ENCODE peak calls at places on chromosomes 11 and 22, in nine cellular contexts. P is amniotic stem cell; K is stimulated activated CD8-positive, alpha-beta memory T cell treated with anti-CD3 and anti-CD28 coated beads, Interleukin-7, amount 100 ng/mL, for 48 hours; E is AG10803; R is WTC11; A is activated effector memory CD4-positive, alpha-beta T cell treated with Interleukin-2 at 50 U/mL for 16 hours; M is memory B cell; B is stimulated activated CD4-positive, alpha-beta T cell treated with anti-CD3 and anti-CD28 coated beads, Interleukin-1b, Interleukin-23, amount 100 ng/mL, for 1 hour; T is activated T-cell treated with anti-CD3 and anti-CD28 coated beads, Interleukin-2, amount 50 U/mL, for 48 hours. W is an unnamed sample.

GRCh38 chr22:45882881-45883810 is 93.8 kb downstream of the WNT7B start:
- DNase-seq in P (no peak), K (no peak), E (no peak), R (peak), A (no peak), M (no peak), B (no peak), T (no peak), W (no peak)

GRCh38 chr11:66443602-66444001 is 5.0 kb upstream of the MRPL11 start:
- DNase-seq in P (peak), K (no peak), E (peak), R (no peak), A (no peak), M (no peak), B (no peak), T (no peak), W (no peak)

GRCh38 chr22:41175546-41175945 is 29.6 kb upstream of the L3MBTL2 start:
- DNase-seq in P (no peak), K (no peak), E (no peak), R (no peak), A (no peak), M (no peak), B (no peak), T (no peak), W (no peak)

GRCh38 chr11:131409307-131409706 is 38.9 kb downstream of the NTM start:
- DNase-seq in P (no peak), K (no peak), E (no peak), R (no peak), A (no peak), M (no peak), B (no peak), T (no peak), W (no peak)

GRCh38 chr11:63961608-63962412 is 12.6 kb upstream of the COX8A start:
- DNase-seq in P (no peak), K (no peak), E (peak), R (no peak), A (no peak), M (no peak), B (no peak), T (no peak), W (no peak)

GRCh38 chr11:121931748-121932352 is 184.2 kb downstream of the BLID start:
- DNase-seq in P (no peak), K (no peak), E (no peak), R (no peak), A (no peak), M (no peak), B (no peak), T (no peak), W (no peak)

GRCh38 chr11:61111786-61112517 is 9.7 kb downstream of the CD5 start:
- DNase-seq in P (no peak), K (peak), E (no peak), R (no peak), A (peak), M (no peak), B (no peak), T (peak), W (no peak)

GRCh38 chr11:19595840-19596751 is 116.5 kb upstream of the NAV2 start:
- DNase-seq in P (peak), K (no peak), E (peak), R (no peak), A (no peak), M (no peak), B (no peak), T (no peak), W (no peak)

GRCh38 chr11:120568572-120569307 is 57.2 kb downstream of the GRIK4 start:
- DNase-seq in P (no peak), K (no peak), E (no peak), R (no peak), A (no peak), M (no peak), B (no peak), T (no peak), W (no peak)

GRCh38 chr22:28243539-28243938 is 324.5 kb upstream of the PITPNB start:
- DNase-seq in P (no peak), K (no peak), E (peak), R (no peak), A (no peak), M (no peak), B (no peak), T (no peak), W (no peak)

GRCh38 chr11:7672960-7673723 is at the start of gene CYB5R2:
- DNase-seq in P (no peak), K (no peak), E (peak), R (peak), A (no peak), M (no peak), B (no peak), T (no peak), W (peak)

GRCh38 chr11:21768388-21768787 is 424.5 kb upstream of the ANO5 start:
- DNase-seq in P (no peak), K (no peak), E (no peak), R (no peak), A (no peak), M (no peak), B (no peak), T (no peak), W (no peak)

GRCh38 chr11:78284261-78284660 is 95.5 kb downstream of the USP35 start:
- DNase-seq in P (no peak), K (no peak), E (no peak), R (no peak), A (no peak), M (no peak), B (no peak), T (no peak), W (no peak)

GRCh38 chr11:58647866-58648265 is 25.4 kb downstream of the CNTF start:
- DNase-seq in P (no peak), K (no peak), E (no peak), R (no peak), A (no peak), M (no peak), B (no peak), T (no peak), W (no peak)

GRCh38 chr11:62033191-62034044 is 66.0 kb upstream of the FTH1 start:
- DNase-seq in P (no peak), K (no peak), E (peak), R (no peak), A (no peak), M (no peak), B (no peak), T (no peak), W (no peak)

GRCh38 chr11:7143908-7144307 is 55.1 kb downstream of the RBMXL2 start:
- DNase-seq in P (no peak), K (no peak), E (peak), R (no peak), A (no peak), M (no peak), B (no peak), T (no peak), W (peak)

GRCh38 chr22:47795477-47796127 is 1033.2 kb downstream of the TBC1D22A start:
- DNase-seq in P (no peak), K (no peak), E (no peak), R (no peak), A (no peak), M (no peak), B (no peak), T (no peak), W (no peak)

GRCh38 chr11:134978388-134979088 is 566.5 kb upstream of the B3GAT1 start:
- DNase-seq in P (no peak), K (no peak), E (no peak), R (peak), A (no peak), M (no peak), B (no peak), T (no peak), W (no peak)

GRCh38 chr22:50343541-50343935 is 411 bp downstream of the PPP6R2 start:
- DNase-seq in P (no peak), K (no peak), E (no peak), R (no peak), A (no peak), M (no peak), B (no peak), T (no peak), W (no peak)

GRCh38 chr11:41309111-41309522 is 150.3 kb downstream of the LRRC4C start:
- DNase-seq in P (no peak), K (no peak), E (no peak), R (no peak), A (no peak), M (no peak), B (no peak), T (no peak), W (no peak)

GRCh38 chr11:58629857-58630256 is 7.4 kb downstream of the CNTF start:
- DNase-seq in P (peak), K (no peak), E (peak), R (no peak), A (no peak), M (no peak), B (no peak), T (no peak), W (no peak)

GRCh38 chr11:124740277-124740882 is 638 bp downstream of the NRGN start:
- DNase-seq in P (no peak), K (peak), E (no peak), R (no peak), A (peak), M (peak), B (no peak), T (peak), W (no peak)

GRCh38 chr11:1467270-1467669 is 19.3 kb downstream of the MOB2 start:
- DNase-seq in P (no peak), K (no peak), E (no peak), R (no peak), A (no peak), M (no peak), B (no peak), T (no peak), W (no peak)

GRCh38 chr11:2580444-2581050 is 119.2 kb downstream of the KCNQ1OT1 start:
- DNase-seq in P (no peak), K (no peak), E (no peak), R (peak), A (no peak), M (no peak), B (no peak), T (no peak), W (no peak)

GRCh38 chr11:80118071-80118470 is 677.2 kb upstream of the TENM4 start:
- DNase-seq in P (no peak), K (no peak), E (no peak), R (no peak), A (no peak), M (no peak), B (no peak), T (no peak), W (no peak)

GRCh38 chr11:64339754-64340408 is at the start of gene CCDC88B:
- DNase-seq in P (no peak), K (peak), E (no peak), R (no peak), A (peak), M (peak), B (peak), T (peak), W (no peak)

GRCh38 chr11:34158661-34159060 is 53.2 kb downstream of the NAT10 start:
- DNase-seq in P (no peak), K (peak), E (no peak), R (no peak), A (no peak), M (no peak), B (no peak), T (peak), W (no peak)

GRCh38 chr11:58059011-58059358 is 28.2 kb downstream of the OR6Q1 start:
- DNase-seq in P (no peak), K (no peak), E (peak), R (no peak), A (no peak), M (no peak), B (no peak), T (no peak), W (peak)

GRCh38 chr11:34425863-34426262 is 12.9 kb upstream of the CAT start:
- DNase-seq in P (no peak), K (no peak), E (peak), R (no peak), A (no peak), M (no peak), B (no peak), T (no peak), W (no peak)

GRCh38 chr11:115247404-115247803 is 256.8 kb downstream of the CADM1 start:
- DNase-seq in P (no peak), K (no peak), E (peak), R (no peak), A (no peak), M (no peak), B (no peak), T (no peak), W (no peak)

W was measured in NT2/D1.